ENCODE peak calls at places on chromosomes 2 and 18, in five cellular contexts. One of them, this sample, is unnamed.

GRCh38 chr2:240255811-240256703 is 115.6 kb upstream of the OTOS start:
- DNase-seq in HCT116: no peak
- DNase-seq in HepG2: peak
- DNase-seq in GM12878: no peak
- DNase-seq in K562: no peak
- DNase-seq in this sample: peak

GRCh38 chr2:38945931-38946330 is 56.3 kb downstream of the ARHGEF33 start:
- DNase-seq in HCT116: no peak
- DNase-seq in HepG2: no peak
- DNase-seq in GM12878: no peak
- DNase-seq in K562: peak
- DNase-seq in this sample: no peak

GRCh38 chr2:236179653-236180500 is 11.7 kb upstream of the GBX2 start:
- DNase-seq in HCT116: no peak
- DNase-seq in HepG2: no peak
- DNase-seq in GM12878: no peak
- DNase-seq in K562: no peak
- DNase-seq in this sample: peak

GRCh38 chr2:39433586-39434195 is 3.4 kb downstream of the MAP4K3 start:
- DNase-seq in HCT116: no peak
- DNase-seq in HepG2: no peak
- DNase-seq in GM12878: no peak
- DNase-seq in K562: no peak
- DNase-seq in this sample: no peak

GRCh38 chr2:159449504-159450124 is 163.1 kb upstream of the WDSUB1 start:
- DNase-seq in HCT116: no peak
- DNase-seq in HepG2: no peak
- DNase-seq in GM12878: no peak
- DNase-seq in K562: no peak
- DNase-seq in this sample: no peak

GRCh38 chr2:65027611-65028244 is 28.5 kb upstream of the CEP68 start:
- DNase-seq in HCT116: no peak
- DNase-seq in HepG2: no peak
- DNase-seq in GM12878: no peak
- DNase-seq in K562: no peak
- DNase-seq in this sample: no peak

GRCh38 chr2:42095923-42096408 is 48.1 kb downstream of the PKDCC start:
- DNase-seq in HCT116: peak
- DNase-seq in HepG2: peak
- DNase-seq in GM12878: no peak
- DNase-seq in K562: peak
- DNase-seq in this sample: peak

GRCh38 chr2:10172033-10172865 is 49.7 kb downstream of the RRM2 start:
- DNase-seq in HCT116: no peak
- DNase-seq in HepG2: no peak
- DNase-seq in GM12878: no peak
- DNase-seq in K562: no peak
- DNase-seq in this sample: no peak

GRCh38 chr2:201668402-201668801 is 25.1 kb upstream of the TMEM237 start:
- DNase-seq in HCT116: no peak
- DNase-seq in HepG2: no peak
- DNase-seq in GM12878: no peak
- DNase-seq in K562: no peak
- DNase-seq in this sample: no peak

GRCh38 chr2:46273225-46273863 is 23.9 kb upstream of the EPAS1 start:
- DNase-seq in HCT116: no peak
- DNase-seq in HepG2: no peak
- DNase-seq in GM12878: no peak
- DNase-seq in K562: no peak
- DNase-seq in this sample: no peak

DNA sequence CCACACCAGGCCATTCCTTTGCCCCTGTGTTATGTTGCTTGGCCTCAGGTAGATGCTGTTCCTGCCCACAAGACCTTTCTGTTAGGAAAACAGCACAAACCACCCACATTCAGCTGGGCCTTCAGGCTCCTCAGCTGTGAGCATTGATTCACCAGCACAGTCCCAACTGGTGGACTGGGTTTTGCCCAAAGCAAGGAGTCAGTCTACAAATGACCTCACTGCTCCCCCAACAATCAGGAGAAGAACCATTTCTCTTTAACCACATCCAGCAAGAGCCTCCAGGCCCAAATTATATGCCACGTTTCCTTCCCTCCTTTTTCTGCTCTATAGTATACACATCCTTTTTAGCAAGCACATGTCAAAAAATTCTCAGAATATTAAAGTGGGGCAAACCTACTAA is 5.2 kb downstream of the TMEM163 start:
- DNase-seq in HCT116: no peak
- DNase-seq in HepG2: no peak
- DNase-seq in GM12878: no peak
- DNase-seq in K562: no peak
- DNase-seq in this sample: no peak
- TF ChIP-seq REST in HCT116: no peak
- TF ChIP-seq REST in HepG2: no peak
- TF ChIP-seq REST in GM12878: no peak
- TF ChIP-seq REST in K562: no peak
- TF ChIP-seq REST in this sample: no peak

GRCh38 chr18:68394705-68395104 is 320.2 kb downstream of the TMX3 start:
- DNase-seq in HCT116: no peak
- DNase-seq in HepG2: no peak
- DNase-seq in GM12878: no peak
- DNase-seq in K562: no peak
- DNase-seq in this sample: no peak
- TF ChIP-seq CEBPB in HCT116: no peak
- TF ChIP-seq CEBPB in HepG2: no peak
- TF ChIP-seq CEBPB in GM12878: no peak
- TF ChIP-seq CEBPB in K562: no peak
- TF ChIP-seq CEBPB in this sample: no peak

DNA sequence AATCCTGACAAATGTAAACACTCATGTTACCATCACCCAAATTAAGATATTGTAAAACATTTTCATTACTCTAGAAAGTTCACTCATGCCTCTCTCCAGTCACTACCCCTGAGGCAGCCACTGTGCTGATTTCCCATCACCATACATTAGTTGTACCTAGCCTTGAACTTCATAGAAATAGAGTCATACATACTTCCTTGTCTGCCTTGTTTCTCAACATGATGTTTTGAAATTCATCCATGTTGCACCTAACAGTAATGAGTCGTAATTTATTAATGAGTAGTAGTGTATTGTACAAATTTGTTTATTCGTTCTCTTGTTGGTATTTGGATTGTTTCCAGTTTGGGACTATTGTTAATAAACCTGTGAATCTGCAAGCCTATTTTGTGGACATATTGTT is 49.0 kb upstream of the TWSG1 start:
- DNase-seq in HCT116: no peak
- DNase-seq in HepG2: no peak
- DNase-seq in GM12878: no peak
- DNase-seq in K562: no peak
- DNase-seq in this sample: no peak
- TF ChIP-seq REST in HCT116: no peak
- TF ChIP-seq REST in HepG2: no peak
- TF ChIP-seq REST in GM12878: no peak
- TF ChIP-seq REST in K562: no peak
- TF ChIP-seq REST in this sample: no peak

DNA sequence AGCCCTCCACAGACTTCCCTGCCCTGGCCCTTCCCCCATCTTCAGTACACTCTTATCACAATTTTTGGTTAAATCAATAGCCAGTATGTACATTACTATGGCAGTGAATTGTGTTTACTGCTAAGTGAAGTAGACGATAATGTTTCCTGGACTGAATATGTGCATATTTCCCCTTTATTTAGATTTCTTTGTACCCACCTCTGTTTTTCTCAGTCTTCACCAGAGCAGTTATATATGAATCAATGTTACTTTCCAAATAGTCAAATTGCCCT is 97.0 kb upstream of the HS6ST1 start:
- DNase-seq in HCT116: no peak
- DNase-seq in HepG2: no peak
- DNase-seq in GM12878: no peak
- DNase-seq in K562: no peak
- DNase-seq in this sample: no peak
- TF ChIP-seq CEBPB in HCT116: no peak
- TF ChIP-seq CEBPB in HepG2: no peak
- TF ChIP-seq CEBPB in GM12878: no peak
- TF ChIP-seq CEBPB in K562: no peak
- TF ChIP-seq CEBPB in this sample: no peak

GRCh38 chr18:13270279-13270911 is 51.8 kb downstream of the LDLRAD4 start:
- DNase-seq in HCT116: no peak
- DNase-seq in HepG2: no peak
- DNase-seq in GM12878: no peak
- DNase-seq in K562: no peak
- DNase-seq in this sample: no peak

GRCh38 chr18:13268746-13269285 is 50.3 kb downstream of the LDLRAD4 start:
- DNase-seq in HCT116: no peak
- DNase-seq in HepG2: no peak
- DNase-seq in GM12878: no peak
- DNase-seq in K562: no peak
- DNase-seq in this sample: no peak

GRCh38 chr18:13271512-13271911 is 53.0 kb downstream of the LDLRAD4 start:
- DNase-seq in HCT116: no peak
- DNase-seq in HepG2: peak
- DNase-seq in GM12878: no peak
- DNase-seq in K562: no peak
- DNase-seq in this sample: no peak

GRCh38 chr18:13268035-13268700 is 49.6 kb downstream of the LDLRAD4 start:
- DNase-seq in HCT116: no peak
- DNase-seq in HepG2: no peak
- DNase-seq in GM12878: no peak
- DNase-seq in K562: no peak
- DNase-seq in this sample: no peak

GRCh38 chr18:13269599-13270011 is 51.0 kb downstream of the LDLRAD4 start:
- DNase-seq in HCT116: no peak
- DNase-seq in HepG2: no peak
- DNase-seq in GM12878: no peak
- DNase-seq in K562: no peak
- DNase-seq in this sample: no peak
- TF ChIP-seq REST in HCT116: no peak
- TF ChIP-seq REST in HepG2: no peak
- TF ChIP-seq REST in GM12878: no peak
- TF ChIP-seq REST in K562: no peak
- TF ChIP-seq REST in this sample: no peak

DNA sequence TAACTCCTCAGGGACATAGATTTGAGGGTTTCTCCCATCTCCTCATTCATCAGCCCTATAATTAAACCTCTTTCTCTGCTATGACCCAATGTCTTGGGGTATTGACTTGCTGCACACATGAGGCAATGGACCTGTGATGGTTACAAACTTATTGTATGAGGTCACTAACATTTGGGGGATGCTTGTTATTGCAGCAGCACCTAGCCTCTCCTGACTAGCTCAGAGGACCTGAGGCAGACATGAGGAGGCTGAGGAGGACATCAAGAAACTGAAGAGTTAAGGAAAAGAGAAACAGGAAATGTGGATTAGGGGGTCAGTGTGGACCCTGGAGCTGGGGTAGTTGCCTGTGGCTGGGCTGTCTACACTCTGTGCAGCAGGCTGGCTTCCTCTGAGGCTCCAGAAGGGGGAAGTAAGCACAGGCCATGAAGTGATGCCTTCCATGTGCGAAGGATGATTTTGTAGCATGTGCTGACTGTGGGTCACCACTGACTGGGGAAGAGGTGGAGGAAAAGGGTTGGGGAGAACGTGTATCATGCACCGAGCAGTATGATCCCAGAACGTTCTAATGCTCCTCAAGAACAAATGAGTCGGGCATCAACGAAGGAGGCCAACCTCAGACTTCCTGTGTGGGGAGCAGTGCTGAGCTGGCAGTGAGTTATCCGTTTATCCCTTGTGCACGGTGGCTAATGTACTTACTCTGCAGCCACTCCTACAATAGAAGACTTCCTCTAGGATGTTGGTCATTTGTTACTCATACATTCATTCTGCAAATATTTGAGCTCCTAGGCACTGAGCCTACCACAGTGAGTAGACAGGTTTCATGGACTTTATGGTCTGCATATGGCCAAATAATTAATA is 42.1 kb upstream of the RFX8 start:
- DNase-seq in HCT116: peak
- DNase-seq in HepG2: peak
- DNase-seq in GM12878: no peak
- DNase-seq in K562: no peak
- DNase-seq in this sample: peak
- TF ChIP-seq CEBPB in HCT116: no peak
- TF ChIP-seq CEBPB in HepG2: no peak
- TF ChIP-seq CEBPB in GM12878: no peak
- TF ChIP-seq CEBPB in K562: no peak
- TF ChIP-seq CEBPB in this sample: no peak